ENCODE peak calls at places on chromosomes 6 and 20, in five cellular contexts. N is dorsolateral prefrontal cortex, Y is ovary, H is heart right ventricle, X is astrocyte of the spinal cord. M is an unnamed sample.

GRCh38 chr20:11356061-11356460 is 561.6 kb upstream of the BTBD3 start:
- DNase-seq in N (no peak), Y (no peak), H (no peak), X (no peak), M (no peak)

GRCh38 chr20:59831024-59831900 is 102.2 kb downstream of the SYCP2 start:
- DNase-seq in N (peak), Y (no peak), H (no peak), X (no peak), M (no peak)

GRCh38 chr20:23293689-23294088 is 56.9 kb upstream of the NXT1 start:
- DNase-seq in N (no peak), Y (no peak), H (no peak), X (no peak), M (no peak)

GRCh38 chr20:44780226-44780625 is 30.1 kb downstream of the RIMS4 start:
- DNase-seq in N (no peak), Y (peak), H (peak), X (peak), M (peak)

GRCh38 chr20:36866681-36867485 is 9.1 kb upstream of the TLDC2 start:
- DNase-seq in N (peak), Y (no peak), H (no peak), X (peak), M (no peak)

GRCh38 chr6:43172127-43173007 is 1.3 kb downstream of the SRF start:
- DNase-seq in N (peak), Y (peak), H (peak), X (peak), M (peak)

GRCh38 chr6:9532621-9533557 is 882.0 kb downstream of the TFAP2A start:
- DNase-seq in N (no peak), Y (no peak), H (no peak), X (no peak), M (no peak)

GRCh38 chr20:32763202-32763999 is 1.2 kb downstream of the DNMT3B start:
- DNase-seq in N (no peak), Y (no peak), H (peak), X (no peak), M (no peak)

GRCh38 chr20:54122189-54122588 is 51.6 kb downstream of the CYP24A1 start:
- DNase-seq in N (no peak), Y (no peak), H (no peak), X (peak), M (peak)

GRCh38 chr20:37397076-37397953 is 51.4 kb downstream of the SRC start:
- DNase-seq in N (no peak), Y (no peak), H (no peak), X (peak), M (no peak)

GRCh38 chr20:39269031-39269461 is 306.9 kb downstream of the DHX35 start:
- DNase-seq in N (peak), Y (peak), H (peak), X (peak), M (no peak)

GRCh38 chr6:50720623-50721022 is 7.3 kb downstream of the TFAP2D start:
- DNase-seq in N (no peak), Y (no peak), H (no peak), X (peak), M (no peak)

GRCh38 chr20:46129955-46130481 is 11.9 kb downstream of the CD40 start:
- DNase-seq in N (peak), Y (no peak), H (no peak), X (no peak), M (no peak)

GRCh38 chr6:150252714-150253444 is 110.0 kb downstream of the PPP1R14C start:
- DNase-seq in N (no peak), Y (no peak), H (no peak), X (no peak), M (no peak)

GRCh38 chr6:166258854-166259276 is 49.3 kb downstream of the PRR18 start:
- DNase-seq in N (no peak), Y (no peak), H (peak), X (peak), M (no peak)

GRCh38 chr6:5747379-5747778 is 259.3 kb downstream of the NRN1 start:
- DNase-seq in N (no peak), Y (no peak), H (no peak), X (no peak), M (no peak)

GRCh38 chr6:31422587-31422986 is 19.2 kb downstream of the MICA start:
- DNase-seq in N (no peak), Y (no peak), H (no peak), X (no peak), M (no peak)

GRCh38 chr6:132937466-132937906 is 123.1 kb downstream of the RPS12 start:
- DNase-seq in N (no peak), Y (no peak), H (no peak), X (peak), M (peak)

GRCh38 chr20:53829086-53829703 is 235.6 kb upstream of the ZNF217 start:
- DNase-seq in N (no peak), Y (no peak), H (no peak), X (peak), M (peak)

GRCh38 chr6:110746680-110747079 is 68.6 kb downstream of the CDK19 start:
- DNase-seq in N (no peak), Y (no peak), H (no peak), X (no peak), M (no peak)
- TF ChIP-seq CTCF in N (no peak), Y (no peak), H (no peak), X (no peak), M (no peak)

GRCh38 chr6:11230158-11231107 is 2.0 kb downstream of the NEDD9 start:
- DNase-seq in N (no peak), Y (no peak), H (no peak), X (peak), M (peak)

GRCh38 chr6:11231108-11231463 is 1.4 kb downstream of the NEDD9 start:
- DNase-seq in N (no peak), Y (no peak), H (no peak), X (no peak), M (no peak)

GRCh38 chr6:11232968-11233626 is 629 bp upstream of the NEDD9 start:
- DNase-seq in N (no peak), Y (no peak), H (no peak), X (no peak), M (no peak)

GRCh38 chr6:11232177-11232967 is at the start of gene NEDD9:
- DNase-seq in N (peak), Y (peak), H (peak), X (peak), M (peak)

DNA sequence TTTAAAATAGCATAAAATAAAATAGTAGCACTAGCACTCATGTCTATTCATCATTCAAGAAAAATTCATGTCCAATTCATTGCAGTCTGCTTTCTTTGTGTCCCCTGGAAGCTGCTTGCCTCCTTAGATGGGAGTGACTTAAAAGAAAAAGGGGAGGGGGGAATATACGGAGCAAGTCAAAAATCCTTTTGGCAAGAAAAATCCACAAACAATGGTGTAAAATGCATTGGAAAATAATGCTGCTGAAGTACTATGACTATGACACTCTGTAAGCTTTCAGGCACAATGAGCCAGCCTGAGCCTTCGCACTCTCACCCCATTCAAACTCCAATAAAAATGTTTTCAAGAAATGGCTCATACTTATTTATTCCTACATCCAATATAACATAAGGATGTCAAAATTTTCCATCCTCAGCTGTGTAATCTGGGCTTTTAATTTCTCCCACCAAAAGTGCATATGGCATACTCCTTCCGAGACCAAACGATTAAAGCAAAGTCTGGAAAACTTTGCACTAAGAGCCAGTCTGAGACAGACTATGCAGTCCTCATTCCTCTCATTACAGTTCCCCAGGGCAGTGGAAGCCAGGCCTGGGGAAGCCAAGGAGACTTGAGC is 798 bp downstream of the NEDD9 start:
- DNase-seq in N (no peak), Y (no peak), H (peak), X (peak), M (no peak)
- H3K4me3 ChIP-seq in N (peak), Y (peak), H (peak), X (peak), M (peak)

GRCh38 chr6:83413068-83413467 is 17.8 kb downstream of the ME1 start:
- DNase-seq in N (no peak), Y (no peak), H (no peak), X (no peak), M (no peak)

GRCh38 chr6:83417880-83418663 is 12.8 kb downstream of the ME1 start:
- DNase-seq in N (no peak), Y (no peak), H (no peak), X (peak), M (peak)
- TF ChIP-seq CTCF in N (peak), Y (peak), H (peak), X (peak), M (peak)

DNA sequence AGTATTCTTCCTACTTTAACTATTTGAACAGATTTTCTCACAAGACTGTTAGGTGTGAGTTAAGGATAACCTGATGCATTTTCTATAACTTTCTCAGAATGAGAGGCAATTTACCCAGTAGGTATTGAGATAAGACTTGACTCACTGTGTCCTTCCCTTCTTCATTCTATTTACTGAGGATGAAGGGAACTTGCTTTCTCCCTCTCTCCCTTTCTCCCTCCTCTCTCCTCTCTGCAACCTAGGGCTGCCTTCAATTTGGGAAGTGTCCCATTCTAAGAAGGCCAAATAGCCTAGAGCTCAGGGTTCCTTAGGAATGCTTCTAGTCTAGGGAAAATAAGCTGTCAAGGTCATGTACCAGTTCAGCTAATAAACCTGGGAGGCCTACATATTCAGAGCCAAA is 3.2 kb downstream of the ECHDC1 start:
- DNase-seq in N (no peak), Y (no peak), H (no peak), X (no peak), M (no peak)
- H3K4me3 ChIP-seq in N (no peak), Y (no peak), H (no peak), X (no peak), M (no peak)

DNA sequence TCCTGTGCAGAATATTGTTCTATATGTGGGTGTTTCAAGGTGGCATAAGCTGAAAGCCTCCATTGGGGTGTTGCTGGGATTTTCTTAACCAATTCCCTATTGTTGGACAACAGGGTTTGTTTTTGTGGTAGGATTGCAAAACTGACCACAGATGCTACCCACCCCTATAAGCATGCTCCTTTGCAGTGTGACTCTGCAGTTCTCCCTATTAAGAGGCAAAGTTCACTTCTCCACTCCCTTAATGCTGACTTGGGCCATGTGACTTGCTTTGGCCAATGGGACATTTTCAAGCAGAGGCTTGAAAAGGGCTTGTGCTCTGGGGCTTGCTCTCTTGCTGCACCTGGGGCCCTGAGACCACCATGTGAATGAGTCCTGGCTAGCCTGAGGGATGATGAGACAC is 8.5 kb upstream of the ANGPT4 start:
- DNase-seq in N (no peak), Y (no peak), H (no peak), X (no peak), M (no peak)
- TF ChIP-seq CTCF in N (no peak), Y (no peak), H (no peak), X (no peak), M (no peak)

DNA sequence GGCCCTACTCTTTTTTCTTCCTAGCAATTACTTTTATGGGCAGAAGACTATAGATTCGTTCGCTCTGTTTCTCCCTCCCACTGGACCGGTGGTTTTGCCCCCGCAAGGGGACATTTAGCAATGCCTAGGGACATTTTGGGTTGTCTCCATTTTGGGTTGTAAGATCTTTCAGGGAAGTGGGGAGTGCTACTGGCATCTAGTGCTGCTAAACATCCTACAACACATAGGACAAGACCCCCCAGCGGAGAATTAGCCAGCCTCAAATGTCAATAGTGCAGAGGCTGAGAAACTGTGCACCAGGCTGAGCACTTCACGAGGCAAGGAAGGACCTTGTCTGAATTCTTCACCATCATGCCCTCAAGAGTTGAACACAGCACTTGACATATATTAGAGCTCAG is 4.8 kb upstream of the ZMYND8 start:
- DNase-seq in N (no peak), Y (no peak), H (no peak), X (peak), M (no peak)
- H3K4me3 ChIP-seq in N (no peak), Y (no peak), H (peak), X (no peak), M (no peak)

DNA sequence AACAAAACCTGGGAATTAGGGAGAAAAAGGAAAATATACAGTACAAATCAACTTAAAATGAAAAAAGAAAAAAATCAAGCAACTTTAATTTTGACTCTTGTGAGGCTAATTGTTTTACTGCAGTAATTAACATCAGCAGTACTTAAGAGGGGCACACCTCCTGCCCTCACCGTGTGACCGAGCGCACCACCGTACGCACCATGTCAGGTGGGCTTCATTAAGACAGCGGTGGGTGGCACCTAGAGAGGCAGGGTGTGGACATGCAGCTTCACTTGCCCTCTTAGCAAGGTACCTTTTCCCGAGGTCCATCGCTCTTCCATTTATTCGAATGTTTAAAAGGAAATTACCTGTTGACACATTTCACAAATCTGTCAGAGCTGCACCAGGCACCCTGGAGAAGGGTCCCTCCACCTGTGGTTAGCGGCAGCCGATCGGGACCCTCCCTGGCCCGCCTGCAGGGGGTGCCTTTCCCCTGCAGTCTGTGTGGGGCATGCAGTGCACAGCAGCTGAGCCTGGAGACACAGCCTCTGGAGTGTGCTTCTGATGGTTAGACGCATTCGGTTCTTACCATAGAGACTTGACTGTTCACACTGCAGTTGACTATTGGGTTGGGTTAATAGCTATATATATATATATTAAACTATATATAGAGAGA is 184.1 kb downstream of the TMEM242 start:
- DNase-seq in N (no peak), Y (no peak), H (no peak), X (no peak), M (no peak)
- TF ChIP-seq CTCF in N (no peak), Y (no peak), H (no peak), X (peak), M (no peak)

GRCh38 chr20:64049887-64050260 is 435 bp upstream of the SOX18 start:
- DNase-seq in N (no peak), Y (no peak), H (peak), X (no peak), M (no peak)

GRCh38 chr20:64047046-64047389 is 2.4 kb downstream of the SOX18 start:
- DNase-seq in N (no peak), Y (no peak), H (no peak), X (no peak), M (no peak)

GRCh38 chr20:64049060-64049886 is at the start of gene SOX18:
- DNase-seq in N (no peak), Y (no peak), H (peak), X (no peak), M (no peak)

GRCh38 chr20:64048402-64049044 is 916 bp downstream of the SOX18 start:
- DNase-seq in N (no peak), Y (no peak), H (no peak), X (no peak), M (peak)

DNA sequence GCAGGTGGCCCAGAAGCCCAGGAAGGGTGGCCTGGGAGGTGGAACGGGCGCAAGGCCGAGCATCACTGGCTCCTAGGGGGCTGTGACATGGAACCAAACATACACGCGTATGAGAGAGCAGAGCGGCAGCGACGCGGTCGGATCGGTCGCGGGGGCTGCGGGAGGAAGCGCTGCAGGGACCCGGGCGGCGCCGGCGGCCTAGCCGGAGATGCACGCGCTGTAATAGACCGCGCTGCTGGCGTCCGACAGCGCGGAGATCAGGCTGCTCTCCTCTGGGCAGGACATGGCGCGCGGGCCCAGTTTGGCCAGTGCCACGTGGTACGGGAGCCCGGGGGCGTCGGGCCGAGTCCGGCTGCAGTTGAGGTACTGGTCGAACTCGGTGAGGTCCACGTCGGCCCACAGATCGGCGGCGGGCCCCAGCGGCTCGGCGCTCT is 1.5 kb downstream of the SOX18 start:
- DNase-seq in N (no peak), Y (no peak), H (no peak), X (no peak), M (peak)
- H3K4me3 ChIP-seq in N (peak), Y (no peak), H (peak), X (no peak), M (no peak)

GRCh38 chr6:3209114-3210023 is 18.1 kb downstream of the TUBB2B start:
- DNase-seq in N (peak), Y (no peak), H (no peak), X (peak), M (peak)
- TF ChIP-seq CTCF in N (no peak), Y (no peak), H (no peak), X (peak), M (peak)

DNA sequence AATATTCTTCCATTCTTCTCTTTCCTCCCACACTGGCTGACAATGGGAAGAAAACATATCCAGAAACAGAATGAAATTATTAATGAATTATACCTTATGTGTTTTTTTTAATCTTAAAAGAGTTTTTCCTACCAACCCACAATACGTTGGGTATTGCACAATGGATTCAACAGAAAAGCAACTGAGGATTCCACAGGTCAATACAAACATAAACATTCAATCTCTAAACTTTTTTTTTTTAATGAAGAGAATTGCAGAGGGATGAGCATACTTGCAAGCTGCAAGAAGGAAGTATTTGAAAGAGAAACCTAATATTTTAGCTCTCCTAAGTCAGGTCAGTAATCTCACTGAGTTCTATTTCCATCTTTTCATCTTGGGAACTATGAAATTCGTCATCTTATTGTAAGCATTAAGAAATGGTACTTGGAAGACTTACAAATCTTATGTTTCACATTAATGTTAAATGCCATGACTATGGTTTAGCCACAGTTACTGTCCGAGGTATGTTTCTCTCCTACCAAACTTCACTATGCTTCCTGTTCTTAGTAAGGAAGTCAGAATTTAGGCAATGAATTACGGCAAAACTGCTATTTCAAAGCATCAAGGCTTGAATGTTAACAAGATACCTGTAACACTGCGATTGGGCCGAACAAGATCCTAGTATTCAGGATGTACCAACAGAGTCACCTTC is 100.8 kb downstream of the HIVEP2 start:
- DNase-seq in N (no peak), Y (no peak), H (no peak), X (peak), M (no peak)
- H3K4me3 ChIP-seq in N (no peak), Y (no peak), H (no peak), X (no peak), M (no peak)